ENCODE peak calls at places on chromosomes 4 and X, in five cellular contexts. Y, F, U, Z and B are unnamed samples.

GRCh38 chr4:24644983-24645764 is 60.8 kb upstream of the DHX15 start:
- DNase-seq in Y (no peak), U (no peak), Z (no peak), F (no peak), B (no peak)

GRCh38 chrX:130330706-130331105 is 9.0 kb upstream of the SLC25A14 start:
- DNase-seq in Y (no peak), Z (peak; percentile 43), U (no peak), F (peak; percentile 55), B (no peak)

GRCh38 chrX:82218361-82218760 is 1016.5 kb downstream of the SH3BGRL start:
- DNase-seq in F (no peak), Z (no peak), U (no peak), Y (no peak), B (no peak)

GRCh38 chrX:134526399-134526798 is 66.4 kb downstream of the HPRT1 start:
- DNase-seq in U (no peak), Z (no peak), Y (no peak), F (no peak), B (no peak)

GRCh38 chrX:43644124-43644701 is 11.9 kb upstream of the MAOA start:
- DNase-seq in F (peak; percentile 82), Z (no peak), Y (no peak), U (no peak), B (no peak)

GRCh38 chr4:156686120-156686519 is 285.5 kb downstream of the PDGFC start:
- DNase-seq in Y (no peak), U (no peak), Z (no peak), F (peak; percentile 82), B (no peak)

GRCh38 chrX:10240918-10241317 is 84.1 kb downstream of the CLCN4 start:
- DNase-seq in Y (no peak), F (peak; percentile 67), Z (no peak), U (no peak), B (no peak)

GRCh38 chr4:152399246-152399645 is 136.6 kb downstream of the FBXW7 start:
- DNase-seq in Z (no peak), Y (no peak), U (no peak), F (no peak), B (no peak)

GRCh38 chr4:105895609-105896460 is 564 bp downstream of the NPNT start:
- DNase-seq in Z (peak; percentile 67), Y (peak; percentile 16), F (no peak), U (no peak), B (no peak)

GRCh38 chrX:127207326-127207725 is 387.8 kb downstream of the PRR32 start:
- DNase-seq in F (no peak), U (no peak), Z (no peak), Y (no peak), B (no peak)

GRCh38 chrX:42992199-42992943 is 214.4 kb upstream of the PPP1R2C start:
- DNase-seq in Y (no peak), Z (no peak), U (no peak), F (no peak), B (no peak)

GRCh38 chr4:53477038-53477565 is 99.7 kb downstream of the FIP1L1 start:
- DNase-seq in Y (no peak), U (no peak), F (no peak), Z (no peak), B (no peak)

GRCh38 chr4:154497901-154498300 is 6.3 kb upstream of the DCHS2 start:
- DNase-seq in U (no peak), Z (no peak), F (no peak), Y (no peak), B (no peak)

GRCh38 chrX:50168305-50168704 is 32.5 kb downstream of the AKAP4 start:
- DNase-seq in F (peak; percentile 36), Y (no peak), Z (no peak), U (no peak), B (no peak)

GRCh38 chr4:155666701-155667537 is at the start of gene GUCY1A1:
- DNase-seq in Z (peak; percentile 76), F (no peak), Y (peak; percentile 62), U (peak; percentile 56), B (no peak)

GRCh38 chr4:30436394-30436793 is 283.8 kb upstream of the PCDH7 start:
- DNase-seq in Z (no peak), U (no peak), F (no peak), Y (no peak), B (no peak)

GRCh38 chrX:63746715-63747114 is 38.3 kb downstream of the ARHGEF9 start:
- DNase-seq in F (no peak), Z (no peak), Y (no peak), U (no peak), B (no peak)

DNA sequence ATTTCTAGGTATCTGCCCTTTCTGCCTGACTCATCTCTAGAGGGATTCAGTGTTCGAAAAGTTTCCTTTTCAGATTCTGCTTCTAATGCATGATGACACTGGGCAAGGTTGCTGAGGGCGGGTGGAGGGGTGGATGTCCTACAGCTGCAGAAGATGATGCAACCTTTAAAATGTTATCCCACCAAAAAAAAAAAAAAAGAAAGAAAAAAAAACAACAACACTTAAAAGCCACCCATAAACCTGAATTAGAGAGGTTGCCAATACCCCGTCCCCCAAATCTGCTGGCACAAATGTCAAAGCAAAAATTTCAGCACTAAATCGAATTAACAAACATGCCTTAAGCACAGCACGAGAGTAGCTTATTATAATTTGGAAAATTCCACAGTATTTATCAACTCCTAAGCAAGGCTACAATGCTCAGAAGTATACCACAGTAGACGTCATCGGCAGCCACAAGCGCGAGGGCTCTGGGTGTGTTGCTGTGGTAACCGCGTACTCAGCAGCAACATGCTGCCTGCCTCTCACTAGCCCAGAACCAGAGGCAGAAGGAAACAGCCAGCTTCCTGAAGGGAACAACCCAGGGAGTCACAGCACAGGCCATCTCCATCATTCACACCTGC is 167.5 kb upstream of the MAP3K15 start:
- DNase-seq in Z (peak; percentile 78), U (peak; percentile 62), Y (peak; percentile 69), F (peak; percentile 96), B (no peak)
- H3K27ac ChIP-seq in Z (no peak overlapping the region), U (no peak overlapping the region), Y (peak overlapping the region; percentile 58), F (peak overlapping the region; percentile 98), B (no peak overlapping the region)

GRCh38 chrX:143854006-143854405 is 29.9 kb upstream of the UBE2NL start:
- DNase-seq in U (no peak), F (peak; percentile 3), Y (no peak), Z (no peak), B (no peak)

DNA sequence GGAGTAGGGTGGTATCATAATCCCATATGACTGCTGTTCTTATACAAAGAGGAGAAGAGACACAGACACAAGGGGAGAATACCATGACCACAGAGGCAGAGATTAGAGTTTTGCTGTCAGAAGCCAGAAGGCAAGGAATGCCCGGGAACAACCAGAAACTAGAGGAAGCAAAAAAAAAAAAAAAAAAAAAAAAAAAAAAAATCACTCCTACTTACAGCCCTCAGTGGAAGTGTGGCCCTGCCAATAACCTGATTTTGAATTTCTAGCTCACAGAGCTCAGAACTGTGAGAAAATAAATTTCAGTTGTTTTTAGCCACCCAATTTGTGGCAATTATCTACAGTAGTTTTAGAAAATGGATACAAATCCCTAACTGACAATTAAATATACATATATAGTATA is 30.4 kb upstream of the UBE2NL start:
- DNase-seq in Z (no peak), U (no peak), F (no peak), Y (no peak), B (no peak)
- H3K27ac ChIP-seq in Z (no peak overlapping the region), U (no peak overlapping the region), F (peak overlapping the region; percentile 24), Y (no peak overlapping the region), B (no peak overlapping the region)

DNA sequence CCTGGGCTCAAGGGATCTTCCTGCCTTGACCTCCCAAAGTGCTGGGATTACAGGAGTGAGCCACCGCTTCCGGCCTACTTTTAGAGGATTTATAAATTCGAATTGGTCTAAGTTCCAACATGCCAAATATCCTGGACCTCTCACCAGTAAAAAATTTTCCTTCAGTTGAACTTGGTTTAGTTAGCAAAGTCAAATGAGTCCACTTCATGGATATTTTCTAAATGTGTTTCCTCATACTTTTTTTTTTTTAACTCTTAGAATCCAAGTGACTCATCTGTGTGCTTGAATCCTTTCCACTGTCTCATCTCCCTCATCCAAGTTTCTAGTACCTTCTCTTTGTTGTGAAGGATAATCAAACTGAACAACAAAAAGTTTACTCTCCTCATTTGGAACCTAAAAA is 49.7 kb downstream of the RBM47 start:
- DNase-seq in Y (no peak), Z (no peak), U (no peak), F (no peak), B (no peak)
- H3K27ac ChIP-seq in Y (no peak overlapping the region), Z (no peak overlapping the region), U (no peak overlapping the region), F (no peak overlapping the region), B (no peak overlapping the region)

GRCh38 chr4:1469043-1469442 is 62.8 kb upstream of the NKX1-1 start:
- DNase-seq in Y (no peak), Z (no peak), U (no peak), F (no peak), B (no peak)
- H3K27ac ChIP-seq in Y (no peak overlapping the region), Z (no peak overlapping the region), U (no peak overlapping the region), F (no peak overlapping the region), B (no peak overlapping the region)

GRCh38 chrX:67524950-67525691 is 18.7 kb upstream of the AR start:
- DNase-seq in Z (no peak), F (no peak), U (no peak), Y (no peak), B (no peak)

GRCh38 chrX:67523002-67523711 is 20.7 kb upstream of the AR start:
- DNase-seq in U (no peak), Y (no peak), Z (no peak), F (no peak), B (no peak)

GRCh38 chrX:67520671-67521070 is 23.1 kb upstream of the AR start:
- DNase-seq in Y (no peak), Z (no peak), U (no peak), F (no peak), B (no peak)

GRCh38 chrX:67524428-67524827 is 19.4 kb upstream of the AR start:
- DNase-seq in Z (no peak), Y (no peak), F (no peak), U (no peak), B (no peak)

GRCh38 chrX:67523932-67524331 is 19.9 kb upstream of the AR start:
- DNase-seq in Z (no peak), F (no peak), Y (no peak), U (no peak), B (no peak)
- H3K27ac ChIP-seq in Z (no peak overlapping the region), F (no peak overlapping the region), Y (no peak overlapping the region), U (no peak overlapping the region), B (no peak overlapping the region)

DNA sequence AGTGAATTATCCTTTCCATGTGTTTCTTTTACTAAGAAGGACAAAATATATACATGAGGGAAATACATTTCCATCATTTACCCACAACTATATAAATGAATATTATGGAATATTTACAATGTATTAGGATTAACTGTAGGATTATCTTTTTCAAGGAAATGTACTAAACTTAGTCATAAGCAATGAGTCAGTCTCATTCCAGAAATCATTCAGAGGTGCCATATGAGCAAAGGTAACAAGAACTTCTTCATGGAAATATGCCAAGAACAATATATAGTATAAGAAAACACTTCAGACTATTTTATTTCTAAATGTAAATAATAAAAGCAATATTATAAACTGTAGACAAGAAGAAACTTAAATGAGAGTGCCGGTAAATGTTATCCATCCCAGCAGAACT is 67.1 kb downstream of the USP38 start:
- DNase-seq in F (no peak), U (no peak), Y (no peak), Z (no peak), B (no peak)
- H3K27ac ChIP-seq in F (no peak overlapping the region), U (no peak overlapping the region), Y (no peak overlapping the region), Z (no peak overlapping the region), B (no peak overlapping the region)

GRCh38 chr4:104524026-104524425 is 29.3 kb upstream of the CXXC4 start:
- DNase-seq in F (no peak), U (no peak), Z (no peak), Y (no peak), B (no peak)

GRCh38 chr4:104519588-104519987 is 24.9 kb upstream of the CXXC4 start:
- DNase-seq in U (no peak), Z (no peak), Y (no peak), F (no peak), B (no peak)

GRCh38 chr4:104524591-104524990 is 29.9 kb upstream of the CXXC4 start:
- DNase-seq in Z (no peak), U (no peak), F (peak; percentile 4), Y (no peak), B (no peak)
- H3K27ac ChIP-seq in Z (no peak overlapping the region), U (no peak overlapping the region), F (no peak overlapping the region), Y (no peak overlapping the region), B (no peak overlapping the region)